ENCODE peak calls at places on chromosomes 13 and 19, in four cellular contexts. D is PC-3, F is GM23338, K is HCT116. R is an unnamed sample.

GRCh38 chr13:43391021-43391420 is 367.6 kb downstream of the DNAJC15 start:
- DNase-seq in F (no peak), D (no peak), K (no peak), R (no peak)

GRCh38 chr13:76637651-76638111 is 248.5 kb downstream of the KCTD12 start:
- DNase-seq in F (no peak), D (no peak), K (no peak), R (no peak)

GRCh38 chr19:56076413-56076998 is 44.6 kb downstream of the ZNF787 start:
- DNase-seq in K (peak), F (peak), D (peak), R (peak)

GRCh38 chr19:12933287-12934072 is at the start of gene FARSA:
- DNase-seq in F (peak), D (peak), K (peak), R (peak)

GRCh38 chr13:54611400-54611799 is 1582.8 kb downstream of the OLFM4 start:
- DNase-seq in D (no peak), K (no peak), F (peak), R (peak)

GRCh38 chr19:34332027-34332786 is 32.8 kb upstream of the GPI start:
- DNase-seq in K (no peak), F (no peak), D (no peak), R (no peak)

GRCh38 chr19:49741210-49741844 is 21.8 kb downstream of the TSKS start:
- DNase-seq in F (no peak), K (no peak), D (no peak), R (no peak)

GRCh38 chr19:17641181-17641580 is 47.0 kb downstream of the UNC13A start:
- DNase-seq in F (no peak), K (no peak), D (no peak), R (no peak)

GRCh38 chr19:1523412-1524205 is at the start of gene PLK5:
- DNase-seq in D (no peak), F (peak), K (no peak), R (peak)

GRCh38 chr19:1855828-1856255 is 7.5 kb downstream of the KLF16 start:
- DNase-seq in F (no peak), K (no peak), D (no peak), R (no peak)

GRCh38 chr13:75566658-75567057 is 17.1 kb downstream of the UCHL3 start:
- DNase-seq in D (peak), F (peak), K (no peak), R (no peak)

GRCh38 chr19:31346184-31346583 is 3.1 kb downstream of the TSHZ3 start:
- DNase-seq in F (no peak), K (no peak), D (no peak), R (no peak)

GRCh38 chr13:44715287-44716224 is 139.4 kb upstream of the TSC22D1 start:
- DNase-seq in K (no peak), D (peak), F (no peak), R (no peak)

GRCh38 chr13:99351772-99352171 is 44.6 kb upstream of the GPR183 start:
- DNase-seq in F (no peak), K (no peak), D (no peak), R (no peak)

GRCh38 chr19:6276447-6276846 is 3.3 kb downstream of the MLLT1 start:
- DNase-seq in F (no peak), D (no peak), K (no peak), R (no peak)

GRCh38 chr19:14183741-14184395 is 22.1 kb downstream of the ADGRL1 start:
- DNase-seq in F (no peak), K (no peak), D (no peak), R (no peak)

GRCh38 chr19:4369888-4370260 is 26.5 kb downstream of the MPND start:
- DNase-seq in D (no peak), F (peak), K (no peak), R (peak)

GRCh38 chr19:17686592-17687042 is 1.5 kb downstream of the UNC13A start:
- DNase-seq in K (peak), F (peak), D (peak), R (peak)

GRCh38 chr13:21326155-21327030 is 132.7 kb downstream of the ZDHHC20 start:
- DNase-seq in F (peak), K (no peak), D (no peak), R (peak)

GRCh38 chr19:11767633-11768133 is 883 bp downstream of the ZNF441 start:
- DNase-seq in F (peak), D (peak), K (no peak), R (peak)

GRCh38 chr19:2820112-2820702 is 539 bp downstream of the ZNF554 start:
- DNase-seq in F (peak), D (no peak), K (no peak), R (peak)

GRCh38 chr19:19034204-19034624 is 811 bp downstream of the ARMC6 start:
- DNase-seq in K (peak), F (peak), D (peak), R (peak)

GRCh38 chr19:13665125-13665903 is 99.0 kb upstream of the MRI1 start:
- DNase-seq in F (no peak), D (no peak), K (no peak), R (no peak)

GRCh38 chr19:58557253-58558065 is 952 bp downstream of the UBE2M start:
- DNase-seq in F (no peak), K (no peak), D (no peak), R (no peak)

GRCh38 chr13:75587679-75588078 is 38.1 kb downstream of the UCHL3 start:
- DNase-seq in D (no peak), F (peak), K (no peak), R (peak)

GRCh38 chr19:678791-679388 is 2.7 kb downstream of the FSTL3 start:
- DNase-seq in D (no peak), K (no peak), F (no peak), R (no peak)

GRCh38 chr13:98571955-98572662 is 4.8 kb downstream of the STK24 start:
- DNase-seq in F (no peak), D (peak), K (no peak), R (no peak)

GRCh38 chr13:110347088-110347487 is 40.0 kb downstream of the COL4A2 start:
- DNase-seq in F (no peak), K (no peak), D (no peak), R (no peak)

GRCh38 chr13:31880849-31881494 is 141.6 kb downstream of the RXFP2 start:
- DNase-seq in D (no peak), K (no peak), F (no peak), R (no peak)

GRCh38 chr13:48072304-48072703 is 22.6 kb downstream of the MED4 start:
- DNase-seq in F (no peak), D (no peak), K (no peak), R (no peak)

GRCh38 chr13:58048670-58049069 is 417.1 kb downstream of the PCDH17 start:
- DNase-seq in K (no peak), F (no peak), D (no peak), R (no peak)

GRCh38 chr19:48975947-48976847 is 11.1 kb downstream of the FTL start:
- DNase-seq in K (no peak), D (no peak), F (peak), R (peak)

GRCh38 chr13:51793570-51794273 is 10.2 kb downstream of the DHRS12 start:
- DNase-seq in F (no peak), K (peak), D (peak), R (no peak)

GRCh38 chr13:101455863-101456262 is 3.4 kb downstream of the ITGBL1 start:
- DNase-seq in D (peak), K (no peak), F (peak), R (no peak)

GRCh38 chr19:27867981-27868380 is 1345.0 kb downstream of the UQCRFS1 start:
- DNase-seq in D (no peak), F (no peak), K (no peak), R (no peak)

GRCh38 chr19:58538257-58539168 is 5.4 kb upstream of the TRIM28 start:
- DNase-seq in F (peak), D (no peak), K (no peak), R (peak)

GRCh38 chr13:94711561-94712286 is 621 bp downstream of the SOX21 start:
- DNase-seq in K (no peak), F (peak), D (peak), R (peak)

GRCh38 chr13:79710376-79710775 is 229.4 kb downstream of the NDFIP2 start:
- DNase-seq in D (no peak), K (no peak), F (no peak), R (no peak)

GRCh38 chr13:68350554-68350953 is 1120.4 kb upstream of the PCDH9 start:
- DNase-seq in D (no peak), F (no peak), K (no peak), R (no peak)

GRCh38 chr19:53909471-53910169 is 542 bp downstream of the CACNG7 start:
- DNase-seq in K (no peak), F (peak), D (no peak), R (peak)

GRCh38 chr19:53910170-53910518 is 1.1 kb downstream of the CACNG7 start:
- DNase-seq in K (no peak), D (no peak), F (peak), R (peak)

GRCh38 chr19:53907690-53908089 is 1.4 kb upstream of the CACNG7 start:
- DNase-seq in K (no peak), D (no peak), F (no peak), R (no peak)

GRCh38 chr19:53908106-53908932 is 759 bp upstream of the CACNG7 start:
- DNase-seq in D (peak), K (no peak), F (peak), R (peak)

DNA sequence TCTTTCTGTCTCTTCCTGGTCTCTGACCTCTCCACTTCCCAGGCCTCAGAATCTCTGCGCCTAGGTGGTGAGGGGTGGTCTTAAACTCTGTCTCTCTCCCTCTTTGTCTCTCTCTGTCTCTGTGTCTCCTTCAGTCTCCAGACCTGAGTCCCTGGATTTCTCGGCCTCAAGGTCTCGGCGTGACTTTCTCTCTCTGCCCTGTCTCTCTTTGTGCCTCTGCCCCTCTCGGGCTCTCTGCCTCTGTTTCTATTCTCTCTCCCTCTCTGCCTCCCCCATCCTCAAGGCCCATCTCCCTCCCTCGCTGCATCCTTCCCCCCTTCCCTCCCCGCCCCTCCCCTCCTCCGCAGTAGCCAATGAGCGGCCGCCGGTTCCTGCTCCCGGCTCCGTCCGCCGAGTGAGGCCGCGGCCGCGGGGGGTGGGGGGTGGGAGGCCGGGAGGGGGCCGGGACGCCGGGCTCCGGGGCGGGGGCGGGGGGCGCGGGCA is at the start of gene CACNG7:
- DNase-seq in F (peak), D (no peak), K (no peak), R (peak)
- TF ChIP-seq EZH2 in F (no peak), D (no peak), K (no peak), R (no peak)

GRCh38 chr19:43624933-43625332 is 5.5 kb upstream of the ZNF428 start:
- DNase-seq in D (no peak), F (peak), K (peak), R (peak)
- TF ChIP-seq EZH2phosphoT487 in D (no peak), F (no peak), K (no peak), R (no peak)

GRCh38 chr19:47896019-47896418 is 9.9 kb upstream of the SULT2A1 start:
- DNase-seq in D (no peak), K (no peak), F (no peak), R (no peak)

GRCh38 chr19:47901370-47901769 is 15.3 kb upstream of the SULT2A1 start:
- DNase-seq in F (no peak), D (no peak), K (no peak), R (no peak)

GRCh38 chr19:47895165-47895782 is 9.2 kb upstream of the SULT2A1 start:
- DNase-seq in F (no peak), K (no peak), D (no peak), R (no peak)

GRCh38 chr19:47897857-47898256 is 11.7 kb upstream of the SULT2A1 start:
- DNase-seq in F (no peak), K (no peak), D (no peak), R (no peak)

DNA sequence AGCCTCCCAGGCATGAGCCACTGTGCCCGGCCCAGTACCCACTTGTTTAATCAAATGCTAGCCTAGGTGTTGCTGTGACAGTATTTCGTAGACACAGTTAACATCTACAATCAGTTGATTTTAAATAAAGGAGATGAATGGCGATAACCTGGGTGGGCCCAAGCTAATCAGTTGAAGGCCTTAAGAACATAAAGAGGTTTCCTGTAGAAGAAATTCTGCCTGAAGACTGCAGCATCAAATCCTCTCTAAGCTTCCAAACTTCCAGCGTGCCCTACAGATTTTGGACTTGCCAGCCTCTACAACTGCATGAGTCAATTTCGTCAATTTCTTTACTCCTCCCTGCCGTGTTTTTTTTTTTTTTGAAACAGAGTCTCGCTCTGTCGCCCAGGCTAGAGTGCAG is 13.2 kb upstream of the SULT2A1 start:
- DNase-seq in K (no peak), D (no peak), F (no peak), R (no peak)
- TF ChIP-seq EZH2 in K (no peak), D (no peak), F (no peak), R (no peak)

DNA sequence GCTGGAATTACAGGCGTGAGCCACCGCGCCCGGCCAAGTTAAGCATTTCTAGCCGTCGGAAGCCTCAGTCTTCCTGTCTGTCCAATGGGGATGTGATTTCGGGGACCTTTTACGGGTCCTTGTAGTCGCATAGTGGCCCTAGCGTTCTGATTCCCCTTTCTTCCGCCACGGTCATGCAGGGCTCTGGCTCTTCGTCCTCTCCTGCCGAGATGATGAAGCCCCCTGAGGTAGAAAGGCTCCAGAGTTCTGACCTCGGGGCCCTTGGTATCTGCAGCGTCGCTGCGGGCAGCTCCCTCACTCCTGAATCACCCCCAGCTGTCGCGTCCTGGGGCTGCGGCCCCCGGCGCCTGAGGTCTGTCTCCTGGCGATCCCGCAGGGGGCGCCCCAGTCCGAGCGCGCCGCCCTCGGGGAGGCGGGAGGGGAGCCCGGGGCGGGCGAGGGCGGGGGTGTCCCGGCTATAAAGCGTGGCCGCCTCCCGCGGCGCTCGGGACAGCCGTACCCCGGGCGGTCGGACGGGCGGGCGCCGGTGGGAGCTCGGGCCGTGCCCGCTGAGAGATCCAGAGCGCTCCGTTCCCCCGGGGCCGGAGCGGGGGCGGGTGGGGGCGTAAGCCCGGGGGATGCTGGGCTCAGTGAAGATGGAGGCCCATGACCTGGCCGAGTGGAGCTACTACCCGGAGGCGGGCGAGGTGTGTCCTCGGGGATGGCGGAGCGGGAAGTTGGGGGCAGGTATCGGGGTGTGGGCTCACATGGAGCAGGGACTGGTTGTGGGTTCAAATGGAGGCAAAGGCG is at the start of gene FOXA3:
- DNase-seq in D (peak), K (no peak), F (peak), R (peak)
- TF ChIP-seq EZH2phosphoT487 in D (no peak), K (no peak), F (no peak), R (no peak)

GRCh38 chr13:29428310-29428991 is 167.0 kb downstream of the SLC7A1 start:
- DNase-seq in K (peak), D (no peak), F (peak), R (peak)

GRCh38 chr13:29434217-29434940 is 161.1 kb downstream of the SLC7A1 start:
- DNase-seq in D (no peak), K (no peak), F (no peak), R (no peak)

GRCh38 chr13:29427937-29428309 is 167.6 kb downstream of the SLC7A1 start:
- DNase-seq in F (no peak), K (no peak), D (no peak), R (no peak)

GRCh38 chr13:29429496-29429895 is 166.0 kb downstream of the SLC7A1 start:
- DNase-seq in K (no peak), D (no peak), F (no peak), R (no peak)

DNA sequence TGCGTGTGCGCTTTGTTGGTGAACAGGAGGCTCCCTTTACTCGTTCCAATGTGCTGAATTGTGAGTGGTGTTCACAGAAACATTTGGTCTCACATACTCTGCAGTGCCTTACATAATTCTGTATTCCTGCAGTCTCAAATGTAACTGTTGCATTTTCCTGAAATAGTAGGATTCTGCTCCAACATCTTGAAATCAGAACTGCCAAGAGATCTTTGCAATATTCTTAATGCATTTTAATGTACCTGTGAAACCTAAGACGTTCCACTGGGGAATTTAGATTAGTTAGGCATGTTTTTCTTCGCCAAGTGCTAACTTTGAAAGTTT is 166.5 kb downstream of the SLC7A1 start:
- DNase-seq in D (no peak), K (no peak), F (no peak), R (no peak)
- TF ChIP-seq EZH2 in D (no peak), K (peak), F (no peak), R (no peak)

GRCh38 chr13:102599451-102600012 is 2.7 kb downstream of the TPP2 start:
- DNase-seq in F (no peak), K (no peak), D (no peak), R (no peak)

GRCh38 chr13:102596147-102597028 is at the start of gene TPP2:
- DNase-seq in K (peak), D (peak), F (peak), R (peak)

GRCh38 chr13:102591988-102592781 is 4.6 kb upstream of the TPP2 start:
- DNase-seq in F (peak), K (peak), D (peak), R (peak)

GRCh38 chr13:102598061-102598460 is 1.3 kb downstream of the TPP2 start:
- DNase-seq in D (no peak), F (no peak), K (no peak), R (no peak)

GRCh38 chr13:102597029-102598015 is 536 bp downstream of the TPP2 start:
- DNase-seq in K (no peak), F (peak), D (peak), R (peak)
- TF ChIP-seq EZH2phosphoT487 in K (no peak), F (no peak), D (no peak), R (no peak)

GRCh38 chr13:71864094-71864980 is 2.7 kb downstream of the DACH1 start:
- DNase-seq in F (peak), D (no peak), K (no peak), R (peak)
- TF ChIP-seq EZH2 in F (peak), D (no peak), K (no peak), R (no peak)

DNA sequence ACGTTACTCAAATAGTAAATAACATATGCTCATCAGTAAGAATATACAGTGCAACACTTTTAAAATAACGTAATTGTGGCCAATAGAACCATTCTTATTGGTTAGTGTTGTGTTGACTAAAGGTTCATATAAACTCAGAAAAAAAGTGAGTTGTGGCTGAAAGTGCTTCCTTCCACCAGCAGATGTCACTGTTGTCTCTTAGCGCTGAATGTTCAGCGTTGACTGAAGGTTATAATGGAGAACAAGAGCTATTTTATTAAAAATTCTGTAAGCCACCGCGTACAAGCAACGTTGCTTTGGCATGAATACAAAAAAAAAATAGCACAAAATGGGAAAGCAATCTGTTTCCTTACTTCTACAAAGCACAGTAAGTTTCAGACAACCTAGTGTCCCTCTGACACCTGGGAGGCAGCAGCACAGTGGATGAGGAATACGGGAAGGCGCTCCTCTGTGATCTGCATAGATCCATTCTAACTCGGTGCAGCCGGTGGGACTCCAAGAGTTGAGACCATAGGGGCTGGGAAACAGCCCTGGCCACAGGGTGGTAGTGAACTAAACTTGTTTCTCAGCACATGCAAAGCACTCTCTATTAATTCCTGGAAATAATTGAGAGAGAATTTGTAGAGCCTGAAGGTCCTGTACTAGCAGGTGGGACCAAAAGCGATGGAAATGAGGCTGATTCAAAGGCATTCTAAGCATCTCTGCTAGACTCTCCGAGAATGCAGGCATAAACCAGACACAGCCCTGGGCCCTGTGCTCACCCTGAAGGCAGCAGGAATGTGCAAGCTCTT is 23.9 kb upstream of the OXGR1 start:
- DNase-seq in K (peak), F (peak), D (peak), R (peak)
- TF ChIP-seq EZH2phosphoT487 in K (no peak), F (no peak), D (no peak), R (no peak)

GRCh38 chr13:112069727-112070300 is 2.9 kb downstream of the SOX1 start:
- DNase-seq in K (no peak), D (no peak), F (no peak), R (peak)
- TF ChIP-seq EZH2 in K (no peak), D (no peak), F (peak), R (peak)